ENCODE peak calls at places on chromosomes 16 and 17, in eight cellular contexts. One of them, this sample, is unnamed. For H3K4me1, the result is how much of the 10 kb centered on the place peaks cover.

GRCh38 chr17:40124279-40125141 is 2.7 kb downstream of the MSL1 start:
- DNase-seq in breast epithelium: no peak
- DNase-seq in SK-N-SH: no peak
- DNase-seq in Panc1: no peak
- DNase-seq in prostate gland: no peak
- DNase-seq in stomach: no peak
- DNase-seq in transverse colon: no peak
- DNase-seq in HCT116: no peak
- DNase-seq in this sample: no peak

GRCh38 chr17:7961436-7961835 is 29.4 kb downstream of the CNTROB start:
- DNase-seq in breast epithelium: no peak
- DNase-seq in SK-N-SH: no peak
- DNase-seq in Panc1: no peak
- DNase-seq in prostate gland: no peak
- DNase-seq in stomach: no peak
- DNase-seq in transverse colon: no peak
- DNase-seq in HCT116: no peak
- DNase-seq in this sample: peak

GRCh38 chr17:40243756-40244155 is 24.7 kb downstream of the WIPF2 start:
- DNase-seq in breast epithelium: no peak
- DNase-seq in SK-N-SH: no peak
- DNase-seq in Panc1: no peak
- DNase-seq in prostate gland: no peak
- DNase-seq in stomach: no peak
- DNase-seq in transverse colon: no peak
- DNase-seq in HCT116: no peak
- DNase-seq in this sample: no peak

GRCh38 chr17:7852919-7853692 is 1.8 kb upstream of the TMEM88 start:
- DNase-seq in breast epithelium: no peak
- DNase-seq in SK-N-SH: no peak
- DNase-seq in Panc1: no peak
- DNase-seq in prostate gland: no peak
- DNase-seq in stomach: no peak
- DNase-seq in transverse colon: no peak
- DNase-seq in HCT116: no peak
- DNase-seq in this sample: peak

GRCh38 chr17:67289174-67289876 is 44.3 kb upstream of the HELZ start:
- DNase-seq in breast epithelium: peak
- DNase-seq in SK-N-SH: no peak
- DNase-seq in Panc1: no peak
- DNase-seq in prostate gland: peak
- DNase-seq in stomach: peak
- DNase-seq in transverse colon: peak
- DNase-seq in HCT116: no peak
- DNase-seq in this sample: peak

GRCh38 chr16:66549284-66550131 is at the start of gene TK2:
- DNase-seq in breast epithelium: no peak
- DNase-seq in SK-N-SH: peak
- DNase-seq in Panc1: no peak
- DNase-seq in prostate gland: peak
- DNase-seq in stomach: peak
- DNase-seq in transverse colon: peak
- DNase-seq in HCT116: no peak
- DNase-seq in this sample: peak

GRCh38 chr16:8898660-8899318 is 16.6 kb downstream of the LITAFD start:
- DNase-seq in breast epithelium: no peak
- DNase-seq in SK-N-SH: no peak
- DNase-seq in Panc1: no peak
- DNase-seq in prostate gland: no peak
- DNase-seq in stomach: no peak
- DNase-seq in transverse colon: no peak
- DNase-seq in HCT116: no peak
- DNase-seq in this sample: no peak

GRCh38 chr17:70076189-70076588 is 1.2 kb downstream of the KCNJ16 start:
- DNase-seq in breast epithelium: no peak
- DNase-seq in SK-N-SH: no peak
- DNase-seq in Panc1: no peak
- DNase-seq in prostate gland: no peak
- DNase-seq in stomach: no peak
- DNase-seq in transverse colon: no peak
- DNase-seq in HCT116: no peak
- DNase-seq in this sample: no peak

GRCh38 chr16:28001642-28002041 is 61.9 kb downstream of the GSG1L start:
- DNase-seq in breast epithelium: no peak
- DNase-seq in SK-N-SH: no peak
- DNase-seq in Panc1: no peak
- DNase-seq in prostate gland: no peak
- DNase-seq in stomach: no peak
- DNase-seq in transverse colon: no peak
- DNase-seq in HCT116: no peak
- DNase-seq in this sample: no peak

GRCh38 chr17:61431594-61432311 is 20.5 kb upstream of the TBX4 start:
- DNase-seq in breast epithelium: no peak
- DNase-seq in SK-N-SH: no peak
- DNase-seq in Panc1: no peak
- DNase-seq in prostate gland: peak
- DNase-seq in stomach: no peak
- DNase-seq in transverse colon: no peak
- DNase-seq in HCT116: no peak
- DNase-seq in this sample: no peak

GRCh38 chr16:88141580-88141979 is 190.3 kb downstream of the BANP start:
- DNase-seq in breast epithelium: no peak
- DNase-seq in SK-N-SH: no peak
- DNase-seq in Panc1: no peak
- DNase-seq in prostate gland: no peak
- DNase-seq in stomach: no peak
- DNase-seq in transverse colon: no peak
- DNase-seq in HCT116: no peak
- DNase-seq in this sample: no peak

GRCh38 chr16:47511882-47512281 is 50.8 kb downstream of the PHKB start:
- DNase-seq in breast epithelium: no peak
- DNase-seq in SK-N-SH: no peak
- DNase-seq in Panc1: no peak
- DNase-seq in prostate gland: no peak
- DNase-seq in stomach: no peak
- DNase-seq in transverse colon: no peak
- DNase-seq in HCT116: no peak
- DNase-seq in this sample: no peak

GRCh38 chr16:3443108-3444031 is at the start of the genes NAA60 and ZNF597:
- DNase-seq in breast epithelium: peak
- DNase-seq in SK-N-SH: peak
- DNase-seq in Panc1: peak
- DNase-seq in prostate gland: peak
- DNase-seq in stomach: peak
- DNase-seq in transverse colon: peak
- DNase-seq in HCT116: peak
- DNase-seq in this sample: peak

GRCh38 chr17:75918112-75918445 is 13.4 kb upstream of the MRPL38 start:
- DNase-seq in breast epithelium: no peak
- DNase-seq in SK-N-SH: no peak
- DNase-seq in Panc1: no peak
- DNase-seq in prostate gland: no peak
- DNase-seq in stomach: no peak
- DNase-seq in transverse colon: no peak
- DNase-seq in HCT116: no peak
- DNase-seq in this sample: no peak

GRCh38 chr17:78910885-78911284 is 7.9 kb upstream of the CEP295NL start:
- DNase-seq in breast epithelium: no peak
- DNase-seq in SK-N-SH: no peak
- DNase-seq in Panc1: no peak
- DNase-seq in prostate gland: no peak
- DNase-seq in stomach: no peak
- DNase-seq in transverse colon: no peak
- DNase-seq in HCT116: no peak
- DNase-seq in this sample: no peak

GRCh38 chr16:57213462-57213861 is 27.3 kb downstream of the RSPRY1 start:
- DNase-seq in breast epithelium: no peak
- DNase-seq in SK-N-SH: no peak
- DNase-seq in Panc1: no peak
- DNase-seq in prostate gland: no peak
- DNase-seq in stomach: no peak
- DNase-seq in transverse colon: no peak
- DNase-seq in HCT116: no peak
- DNase-seq in this sample: no peak

GRCh38 chr17:9363440-9364350 is 211.9 kb downstream of the STX8 start:
- DNase-seq in breast epithelium: no peak
- DNase-seq in SK-N-SH: no peak
- DNase-seq in Panc1: no peak
- DNase-seq in prostate gland: no peak
- DNase-seq in stomach: no peak
- DNase-seq in transverse colon: no peak
- DNase-seq in HCT116: peak
- DNase-seq in this sample: no peak

GRCh38 chr17:1201132-1201702 is 21.4 kb upstream of the ABR start:
- DNase-seq in breast epithelium: no peak
- DNase-seq in SK-N-SH: no peak
- DNase-seq in Panc1: no peak
- DNase-seq in prostate gland: no peak
- DNase-seq in stomach: no peak
- DNase-seq in transverse colon: no peak
- DNase-seq in HCT116: no peak
- DNase-seq in this sample: no peak

DNA sequence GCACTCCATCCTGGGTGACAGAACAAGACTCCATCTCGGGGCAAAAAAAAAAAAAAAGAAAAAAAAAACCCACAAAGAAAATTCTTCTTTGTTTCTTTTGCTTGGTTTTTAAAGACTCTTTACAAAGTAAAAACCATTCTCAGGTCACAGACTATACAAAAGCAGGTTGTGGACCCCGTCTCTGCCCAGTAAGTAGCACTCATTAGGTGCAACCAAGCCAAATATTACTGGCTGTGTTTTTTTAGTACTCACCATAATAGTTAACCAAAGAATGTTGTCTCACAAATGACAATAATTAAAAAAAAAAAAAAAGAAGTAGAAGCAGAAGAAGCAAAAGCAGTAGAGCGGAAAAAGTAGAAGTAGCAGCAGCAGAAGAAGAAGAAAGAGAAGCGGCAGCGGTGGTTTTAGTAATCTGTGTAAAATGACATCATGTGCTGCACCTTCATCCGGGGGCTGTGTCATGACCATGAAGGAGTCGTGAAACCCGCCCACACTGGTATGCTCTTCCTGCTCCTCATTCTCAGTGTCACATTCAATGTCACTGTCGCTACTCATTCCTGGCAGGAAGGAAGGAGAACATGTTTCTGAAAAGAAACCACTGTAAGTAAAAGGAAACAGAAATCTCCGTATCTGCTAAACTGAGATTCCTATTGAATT is 105.4 kb downstream of the TRIM37 start:
- DNase-seq in breast epithelium: no peak
- DNase-seq in SK-N-SH: no peak
- DNase-seq in Panc1: no peak
- DNase-seq in prostate gland: peak
- DNase-seq in stomach: peak
- DNase-seq in transverse colon: peak
- DNase-seq in HCT116: no peak
- DNase-seq in this sample: no peak
- TF ChIP-seq POLR2AphosphoS5 in breast epithelium: no peak
- TF ChIP-seq POLR2AphosphoS5 in SK-N-SH: no peak
- TF ChIP-seq POLR2AphosphoS5 in Panc1: no peak
- TF ChIP-seq POLR2AphosphoS5 in prostate gland: peak
- TF ChIP-seq POLR2AphosphoS5 in stomach: no peak
- TF ChIP-seq POLR2AphosphoS5 in transverse colon: no peak
- TF ChIP-seq POLR2AphosphoS5 in HCT116: no peak
- TF ChIP-seq POLR2AphosphoS5 in this sample: peak

DNA sequence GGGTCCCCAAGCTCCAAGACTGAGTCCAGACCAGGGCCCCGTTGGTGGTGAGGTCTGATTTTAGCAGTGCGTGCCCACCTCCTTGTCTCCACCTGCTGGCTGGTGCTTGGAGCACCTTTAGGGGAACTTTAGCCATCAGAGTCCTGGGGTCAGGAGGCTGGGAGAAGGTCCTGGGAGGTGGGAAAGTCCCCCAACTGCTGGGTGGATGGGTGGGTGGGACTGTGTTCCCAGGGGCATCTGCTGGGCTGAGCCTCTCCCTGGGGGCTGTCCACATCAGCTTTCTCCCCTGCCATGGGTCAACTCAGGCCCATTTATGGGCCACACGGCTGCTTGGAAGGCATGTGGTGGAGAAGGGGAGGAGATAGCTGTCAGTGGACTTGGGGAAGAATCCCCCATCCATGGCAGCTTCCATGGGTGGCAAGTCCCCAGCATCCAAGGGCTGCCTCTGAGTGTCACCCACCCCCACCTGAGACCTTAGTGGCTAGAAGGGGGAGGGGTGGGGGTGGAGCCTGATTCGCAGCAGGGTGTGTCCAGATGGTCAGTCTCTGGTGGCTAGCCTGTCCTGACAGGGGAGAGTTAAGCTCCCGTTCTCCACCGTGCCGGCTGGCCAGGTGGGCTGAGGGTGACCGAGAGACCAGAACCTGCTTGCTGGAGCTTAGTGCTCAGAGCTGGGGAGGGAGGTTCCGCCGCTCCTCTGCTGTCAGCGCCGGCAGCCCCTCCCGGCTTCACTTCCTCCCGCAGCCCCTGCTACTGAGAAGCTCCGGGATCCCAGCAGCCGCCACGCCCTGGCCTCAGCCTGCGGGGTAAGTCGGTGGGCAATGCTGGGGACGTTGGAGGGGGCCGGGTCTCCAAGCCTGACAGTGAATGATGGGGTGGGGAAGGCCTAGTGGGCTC is at the start of gene TRPV2:
- DNase-seq in breast epithelium: no peak
- DNase-seq in SK-N-SH: peak
- DNase-seq in Panc1: no peak
- DNase-seq in prostate gland: no peak
- DNase-seq in stomach: peak
- DNase-seq in transverse colon: peak
- DNase-seq in HCT116: no peak
- DNase-seq in this sample: no peak
- H3K4me1 ChIP-seq in breast epithelium: under half
- H3K4me1 ChIP-seq in SK-N-SH: under half
- H3K4me1 ChIP-seq in Panc1: under half
- H3K4me1 ChIP-seq in prostate gland: under half
- H3K4me1 ChIP-seq in stomach: under half
- H3K4me1 ChIP-seq in transverse colon: under half
- H3K4me1 ChIP-seq in HCT116: under half
- H3K4me1 ChIP-seq in this sample: under half

DNA sequence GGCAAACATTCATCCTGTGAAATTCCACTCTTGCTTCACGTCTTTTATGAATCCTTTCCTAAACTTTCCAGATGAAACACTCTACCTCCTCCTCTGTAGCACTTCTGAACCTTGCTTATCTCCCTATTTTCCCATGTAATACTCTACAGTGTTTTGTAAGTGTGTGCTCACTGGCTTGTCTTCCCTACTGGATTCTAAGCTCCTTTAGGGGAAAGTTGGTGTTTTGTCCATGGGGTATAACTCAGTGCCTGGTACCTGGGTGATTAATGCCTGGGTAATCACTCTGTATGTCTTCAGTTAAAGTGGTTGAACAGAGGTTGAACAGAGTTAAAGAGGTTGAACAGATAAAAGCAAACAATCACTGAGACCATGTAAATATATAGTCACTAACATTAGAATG is 3.8 kb upstream of the KAT7 start:
- DNase-seq in breast epithelium: no peak
- DNase-seq in SK-N-SH: no peak
- DNase-seq in Panc1: no peak
- DNase-seq in prostate gland: no peak
- DNase-seq in stomach: no peak
- DNase-seq in transverse colon: no peak
- DNase-seq in HCT116: no peak
- DNase-seq in this sample: no peak
- H3K27ac ChIP-seq in breast epithelium: no peak
- H3K27ac ChIP-seq in SK-N-SH: no peak
- H3K27ac ChIP-seq in Panc1: no peak
- H3K27ac ChIP-seq in prostate gland: no peak
- H3K27ac ChIP-seq in stomach: no peak
- H3K27ac ChIP-seq in transverse colon: no peak
- H3K27ac ChIP-seq in HCT116: no peak
- H3K27ac ChIP-seq in this sample: peak

GRCh38 chr17:56890390-56890789 is 23.5 kb downstream of the TRIM25 start:
- DNase-seq in breast epithelium: no peak
- DNase-seq in SK-N-SH: no peak
- DNase-seq in Panc1: no peak
- DNase-seq in prostate gland: no peak
- DNase-seq in stomach: no peak
- DNase-seq in transverse colon: no peak
- DNase-seq in HCT116: no peak
- DNase-seq in this sample: no peak
- TF ChIP-seq POLR2AphosphoS5 in breast epithelium: no peak
- TF ChIP-seq POLR2AphosphoS5 in SK-N-SH: no peak
- TF ChIP-seq POLR2AphosphoS5 in Panc1: no peak
- TF ChIP-seq POLR2AphosphoS5 in prostate gland: no peak
- TF ChIP-seq POLR2AphosphoS5 in stomach: no peak
- TF ChIP-seq POLR2AphosphoS5 in transverse colon: no peak
- TF ChIP-seq POLR2AphosphoS5 in HCT116: peak
- TF ChIP-seq POLR2AphosphoS5 in this sample: no peak

This sample was measured in sigmoid colon.